ENCODE peak calls at places on chromosome 6, in four cellular contexts. N is K562, S is fibroblast of lung, K is neural progenitor cell. W is an unnamed sample.

GRCh38 chr6:156508126-156508525 is 269.1 kb upstream of the ARID1B start:
- DNase-seq in K (no peak), S (no peak), N (no peak), W (no peak)

GRCh38 chr6:149951626-149952025 is 9.8 kb downstream of the ULBP2 start:
- DNase-seq in K (no peak), N (no peak), S (no peak), W (no peak)

GRCh38 chr6:155093430-155093829 is 98.3 kb downstream of the TIAM2 start:
- DNase-seq in K (no peak), N (no peak), S (no peak), W (no peak)

GRCh38 chr6:52310932-52311331 is 26.4 kb upstream of the MCM3 start:
- DNase-seq in S (no peak), K (no peak), N (no peak), W (no peak)

GRCh38 chr6:113819169-113819830 is 37.8 kb upstream of the MARCKS start:
- DNase-seq in S (no peak), N (no peak), K (no peak), W (no peak)

GRCh38 chr6:15036690-15037245 is 209.1 kb upstream of the JARID2 start:
- DNase-seq in N (peak; percentile 94), K (peak; percentile 34), S (no peak), W (peak; percentile 16)

GRCh38 chr6:124233221-124233620 is 429.6 kb downstream of the NKAIN2 start:
- DNase-seq in S (no peak), N (no peak), K (no peak), W (no peak)

GRCh38 chr6:27168108-27168507 is 79.4 kb upstream of the PRSS16 start:
- DNase-seq in S (peak; percentile 50), N (no peak), K (no peak), W (no peak)

GRCh38 chr6:3912366-3913076 is 63.3 kb downstream of the FAM50B start:
- DNase-seq in K (no peak), N (no peak), S (no peak), W (no peak)

DNA sequence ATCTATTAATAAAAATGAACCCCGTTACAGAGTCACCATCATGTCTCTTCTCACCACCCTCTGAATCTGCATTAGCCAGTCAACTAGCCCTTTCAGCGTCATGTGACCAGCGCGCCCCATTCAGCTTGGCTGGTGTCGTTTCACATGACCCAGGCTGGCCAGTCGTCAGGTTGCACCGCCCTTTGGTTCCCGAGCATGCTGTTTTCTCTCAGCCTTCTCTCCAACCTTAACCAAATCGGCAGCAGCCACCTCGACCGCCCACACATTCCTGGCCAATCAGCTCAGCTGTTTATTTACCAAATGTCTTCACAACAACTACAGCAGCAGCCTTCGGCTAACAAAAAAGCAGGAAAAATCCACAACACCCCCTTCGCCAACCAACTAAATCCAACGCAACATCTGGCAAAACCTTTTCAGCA is 5.6 kb downstream of the SRSF3 start:
- DNase-seq in S (peak; percentile 65), N (no peak), K (peak; percentile 56), W (no peak)
- H3K36me3 ChIP-seq in S (peaks cover 37% of the 10 kb centered on the region), N (peaks cover 98% of the 10 kb centered on the region), K (peaks cover 79% of the 10 kb centered on the region), W (peaks cover 100% of the 10 kb centered on the region)

GRCh38 chr6:25014806-25015560 is 79.2 kb upstream of the RIPOR2 start:
- DNase-seq in S (peak; percentile 80), N (peak; percentile 9), K (no peak), W (peak; percentile 36)
- H3K4me1 ChIP-seq in S (peaks cover 23% of the 10 kb centered on the region), N (no peaks in the 10 kb centered on the region), K (peaks cover 4% of the 10 kb centered on the region), W (peaks cover 6% of the 10 kb centered on the region)

GRCh38 chr6:132481189-132481588 is 31.7 kb downstream of the STX7 start:
- DNase-seq in N (no peak), K (no peak), S (no peak), W (no peak)

GRCh38 chr6:132483779-132484679 is 28.9 kb downstream of the STX7 start:
- DNase-seq in K (peak; percentile 72), S (peak; percentile 54), N (peak; percentile 74), W (peak; percentile 63)

GRCh38 chr6:132487762-132488161 is 25.2 kb downstream of the STX7 start:
- DNase-seq in S (no peak), K (no peak), N (no peak), W (no peak)

GRCh38 chr6:132482595-132482994 is 30.3 kb downstream of the STX7 start:
- DNase-seq in N (no peak), K (no peak), S (no peak), W (no peak)

GRCh38 chr6:132484680-132485018 is 28.3 kb downstream of the STX7 start:
- DNase-seq in S (no peak), N (no peak), K (no peak), W (no peak)
- H3K4me3 ChIP-seq in S (no peak overlapping the region), N (no peak overlapping the region), K (no peak overlapping the region), W (no peak overlapping the region)

GRCh38 chr6:107894821-107895396 is 63.1 kb downstream of the SEC63 start:
- DNase-seq in K (no peak), N (no peak), S (no peak), W (no peak)
- H3K36me3 ChIP-seq in K (peaks cover 40% of the 10 kb centered on the region), N (peaks cover 81% of the 10 kb centered on the region), S (peaks cover under 1% of the 10 kb centered on the region), W (peaks cover 65% of the 10 kb centered on the region)

W was measured in HAP-1.